ENCODE peak calls at places on chromosomes 6 and 20, in four cellular contexts. A is HepG2, L is Panc1, N is K562. P is an unnamed sample.

GRCh38 chr20:24838551-24839530 is 110.2 kb upstream of the CST7 start:
- DNase-seq in A (no peak), L (no peak), N (no peak), P (no peak)

GRCh38 chr6:163334264-163334663 is 80.3 kb upstream of the QKI start:
- DNase-seq in N (no peak), L (no peak), A (no peak), P (no peak)

GRCh38 chr6:79888587-79888986 is 58.8 kb downstream of the ELOVL4 start:
- DNase-seq in N (no peak), L (no peak), A (no peak), P (no peak)

GRCh38 chr6:165584541-165584940 is 78.5 kb downstream of the PDE10A start:
- DNase-seq in N (no peak), A (no peak), L (no peak), P (no peak)

GRCh38 chr6:144334150-144334708 is 49.1 kb downstream of the UTRN start:
- DNase-seq in L (no peak), N (no peak), A (no peak), P (no peak)

GRCh38 chr20:1944345-1945099 is 49.3 kb downstream of the SIRPA start:
- DNase-seq in L (no peak), A (no peak), N (no peak), P (no peak)

GRCh38 chr6:35170166-35170565 is 29.0 kb upstream of the TCP11 start:
- DNase-seq in L (no peak), A (no peak), N (no peak), P (no peak)

GRCh38 chr20:38883081-38883980 is 42.9 kb upstream of the FAM83D start:
- DNase-seq in N (no peak), L (no peak), A (no peak), P (no peak)

GRCh38 chr6:55176958-55177357 is 2.6 kb downstream of the HCRTR2 start:
- DNase-seq in N (no peak), L (no peak), A (no peak), P (no peak)

GRCh38 chr6:157527471-157527907 is 146.5 kb downstream of the ZDHHC14 start:
- DNase-seq in A (no peak), N (no peak), L (no peak), P (no peak)

GRCh38 chr20:13012886-13013285 is 4.1 kb downstream of the SPTLC3 start:
- DNase-seq in L (no peak), A (no peak), N (no peak), P (no peak)

GRCh38 chr20:62080249-62080993 is 14.7 kb upstream of the TAF4 start:
- DNase-seq in L (no peak), A (no peak), N (no peak), P (no peak)

GRCh38 chr6:87832025-87832825 is 130.2 kb upstream of the AKIRIN2 start:
- DNase-seq in L (no peak), N (no peak), A (no peak), P (no peak)

GRCh38 chr20:63351811-63352591 is 9.1 kb downstream of the CHRNA4 start:
- DNase-seq in N (no peak), A (no peak), L (no peak), P (no peak)

GRCh38 chr20:10798811-10799210 is 125.0 kb upstream of the JAG1 start:
- DNase-seq in A (no peak), L (no peak), N (no peak), P (no peak)

GRCh38 chr6:90870561-90870960 is 283.7 kb upstream of the MAP3K7 start:
- DNase-seq in A (no peak), L (no peak), N (no peak), P (no peak)

GRCh38 chr6:74807701-74808100 is 398.2 kb downstream of the COL12A1 start:
- DNase-seq in N (no peak), A (no peak), L (no peak), P (no peak)

GRCh38 chr6:147022041-147022440 is 182.2 kb upstream of the STXBP5 start:
- DNase-seq in L (no peak), A (no peak), N (no peak), P (no peak)

GRCh38 chr6:46062312-46062711 is 46.7 kb upstream of the CLIC5 start:
- DNase-seq in L (no peak), A (no peak), N (no peak), P (no peak)

GRCh38 chr20:56630086-56630493 is 984 bp downstream of the TFAP2C start:
- DNase-seq in A (no peak), L (no peak), N (peak), P (peak)

GRCh38 chr6:137652961-137653697 is 158.9 kb upstream of the OLIG3 start:
- DNase-seq in L (no peak), A (no peak), N (no peak), P (no peak)

GRCh38 chr6:139064981-139065665 is 36.6 kb downstream of the ABRACL start:
- DNase-seq in N (no peak), A (no peak), L (no peak), P (no peak)

GRCh38 chr6:149910721-149911151 is 12.2 kb downstream of the RAET1G start:
- DNase-seq in A (no peak), N (no peak), L (no peak), P (no peak)

GRCh38 chr6:28838289-28838633 is 85.5 kb downstream of the TRIM27 start:
- DNase-seq in L (no peak), N (peak), A (peak), P (no peak)
- TF ChIP-seq TCF7L2 in L (no peak), N (no peak), A (no peak), P (no peak)

GRCh38 chr20:51187318-51187717 is 164.4 kb upstream of the KCNG1 start:
- DNase-seq in L (no peak), N (no peak), A (no peak), P (no peak)
- TF ChIP-seq TCF7L2 in L (no peak), N (no peak), A (no peak), P (no peak)

GRCh38 chr20:3251806-3252205 is 12.8 kb upstream of the SLC4A11 start:
- DNase-seq in A (no peak), L (no peak), N (no peak), P (no peak)
- TF ChIP-seq TCF7L2 in A (no peak), L (no peak), N (no peak), P (no peak)

GRCh38 chr6:52049252-52050050 is 38.0 kb downstream of the PKHD1 start:
- DNase-seq in L (peak), N (peak), A (peak), P (peak)
- TF ChIP-seq TCF7L2 in L (no peak), N (no peak), A (no peak), P (no peak)

GRCh38 chr6:116255246-116255800 is 1.4 kb upstream of the TSPYL4 start:
- DNase-seq in N (no peak), A (peak), L (no peak), P (no peak)
- TF ChIP-seq TCF7L2 in N (no peak), A (no peak), L (no peak), P (no peak)